ENCODE peak calls at places on chromosomes 16 and 17, in nine cellular contexts. One of them, this sample, is unnamed.

GRCh38 chr17:77607606-77608005 is 350.9 kb upstream of the TNRC6C start:
- DNase-seq in GM19239: no peak
- DNase-seq in CD4-positive, alpha-beta T cell: no peak
- DNase-seq in amygdala: no peak
- DNase-seq in PC-3: no peak
- DNase-seq in choroid plexus epithelial cell: no peak
- DNase-seq in RWPE2: peak
- DNase-seq in GM12865: no peak
- DNase-seq in DMS 273 treated with DMSO at 0.1 percent for 48 hours: no peak
- DNase-seq in this sample: no peak

GRCh38 chr17:63537991-63538692 is 12.1 kb upstream of the DCAF7 start:
- DNase-seq in GM19239: no peak
- DNase-seq in amygdala: no peak
- DNase-seq in choroid plexus epithelial cell: no peak
- DNase-seq in CD4-positive, alpha-beta T cell: no peak
- DNase-seq in DMS 273 treated with DMSO at 0.1 percent for 48 hours: no peak
- DNase-seq in PC-3: no peak
- DNase-seq in RWPE2: peak
- DNase-seq in GM12865: no peak
- DNase-seq in this sample: no peak

GRCh38 chr17:48605991-48606891 is 1.5 kb upstream of the HOXB6 start:
- DNase-seq in GM19239: no peak
- DNase-seq in RWPE2: no peak
- DNase-seq in amygdala: no peak
- DNase-seq in DMS 273 treated with DMSO at 0.1 percent for 48 hours: no peak
- DNase-seq in choroid plexus epithelial cell: no peak
- DNase-seq in PC-3: no peak
- DNase-seq in GM12865: no peak
- DNase-seq in CD4-positive, alpha-beta T cell: no peak
- DNase-seq in this sample: no peak

GRCh38 chr17:59073972-59074371 is 32.7 kb downstream of the TRIM37 start:
- DNase-seq in PC-3: no peak
- DNase-seq in DMS 273 treated with DMSO at 0.1 percent for 48 hours: no peak
- DNase-seq in amygdala: no peak
- DNase-seq in RWPE2: no peak
- DNase-seq in GM12865: no peak
- DNase-seq in choroid plexus epithelial cell: no peak
- DNase-seq in CD4-positive, alpha-beta T cell: no peak
- DNase-seq in GM19239: no peak
- DNase-seq in this sample: no peak

GRCh38 chr17:57295526-57296023 is 39.3 kb downstream of the MSI2 start:
- DNase-seq in DMS 273 treated with DMSO at 0.1 percent for 48 hours: peak
- DNase-seq in GM19239: no peak
- DNase-seq in amygdala: no peak
- DNase-seq in CD4-positive, alpha-beta T cell: no peak
- DNase-seq in RWPE2: no peak
- DNase-seq in GM12865: no peak
- DNase-seq in PC-3: peak
- DNase-seq in choroid plexus epithelial cell: peak
- DNase-seq in this sample: no peak

GRCh38 chr16:51621610-51622009 is 470.5 kb upstream of the SALL1 start:
- DNase-seq in GM12865: no peak
- DNase-seq in amygdala: no peak
- DNase-seq in RWPE2: no peak
- DNase-seq in GM19239: no peak
- DNase-seq in PC-3: no peak
- DNase-seq in CD4-positive, alpha-beta T cell: no peak
- DNase-seq in DMS 273 treated with DMSO at 0.1 percent for 48 hours: no peak
- DNase-seq in choroid plexus epithelial cell: no peak
- DNase-seq in this sample: no peak

GRCh38 chr16:67886387-67886786 is 1.7 kb downstream of the NRN1L start:
- DNase-seq in PC-3: no peak
- DNase-seq in choroid plexus epithelial cell: no peak
- DNase-seq in GM12865: no peak
- DNase-seq in RWPE2: no peak
- DNase-seq in GM19239: no peak
- DNase-seq in amygdala: no peak
- DNase-seq in DMS 273 treated with DMSO at 0.1 percent for 48 hours: no peak
- DNase-seq in CD4-positive, alpha-beta T cell: no peak
- DNase-seq in this sample: no peak

GRCh38 chr16:75497558-75497957 is 2.3 kb upstream of the CHST6 start:
- DNase-seq in RWPE2: no peak
- DNase-seq in DMS 273 treated with DMSO at 0.1 percent for 48 hours: peak
- DNase-seq in PC-3: no peak
- DNase-seq in GM12865: no peak
- DNase-seq in GM19239: no peak
- DNase-seq in amygdala: peak
- DNase-seq in CD4-positive, alpha-beta T cell: no peak
- DNase-seq in choroid plexus epithelial cell: no peak
- DNase-seq in this sample: no peak

GRCh38 chr16:68374251-68374805 is 63.5 kb downstream of the PRMT7 start:
- DNase-seq in choroid plexus epithelial cell: no peak
- DNase-seq in DMS 273 treated with DMSO at 0.1 percent for 48 hours: no peak
- DNase-seq in RWPE2: no peak
- DNase-seq in PC-3: no peak
- DNase-seq in amygdala: no peak
- DNase-seq in CD4-positive, alpha-beta T cell: no peak
- DNase-seq in GM19239: no peak
- DNase-seq in GM12865: no peak
- DNase-seq in this sample: no peak

GRCh38 chr17:32854834-32855389 is 22.0 kb downstream of the MYO1D start:
- DNase-seq in DMS 273 treated with DMSO at 0.1 percent for 48 hours: no peak
- DNase-seq in choroid plexus epithelial cell: no peak
- DNase-seq in amygdala: no peak
- DNase-seq in CD4-positive, alpha-beta T cell: no peak
- DNase-seq in PC-3: peak
- DNase-seq in GM12865: no peak
- DNase-seq in RWPE2: no peak
- DNase-seq in GM19239: no peak
- DNase-seq in this sample: no peak

GRCh38 chr16:70706948-70707465 is 21.2 kb upstream of the MTSS2 start:
- DNase-seq in DMS 273 treated with DMSO at 0.1 percent for 48 hours: no peak
- DNase-seq in RWPE2: no peak
- DNase-seq in choroid plexus epithelial cell: peak
- DNase-seq in CD4-positive, alpha-beta T cell: no peak
- DNase-seq in PC-3: peak
- DNase-seq in GM19239: no peak
- DNase-seq in GM12865: no peak
- DNase-seq in amygdala: peak
- DNase-seq in this sample: no peak

GRCh38 chr17:74307984-74308773 is 17.8 kb upstream of the KIF19 start:
- DNase-seq in RWPE2: no peak
- DNase-seq in CD4-positive, alpha-beta T cell: no peak
- DNase-seq in choroid plexus epithelial cell: no peak
- DNase-seq in DMS 273 treated with DMSO at 0.1 percent for 48 hours: no peak
- DNase-seq in GM12865: no peak
- DNase-seq in PC-3: no peak
- DNase-seq in amygdala: no peak
- DNase-seq in GM19239: no peak
- DNase-seq in this sample: no peak

GRCh38 chr16:86924537-86924936 is 346.2 kb downstream of the FOXL1 start:
- DNase-seq in amygdala: no peak
- DNase-seq in DMS 273 treated with DMSO at 0.1 percent for 48 hours: no peak
- DNase-seq in CD4-positive, alpha-beta T cell: no peak
- DNase-seq in choroid plexus epithelial cell: no peak
- DNase-seq in GM12865: no peak
- DNase-seq in RWPE2: no peak
- DNase-seq in PC-3: peak
- DNase-seq in GM19239: no peak
- DNase-seq in this sample: no peak

GRCh38 chr17:31900877-31901276 is 631 bp downstream of the UTP6 start:
- DNase-seq in CD4-positive, alpha-beta T cell: no peak
- DNase-seq in DMS 273 treated with DMSO at 0.1 percent for 48 hours: no peak
- DNase-seq in RWPE2: no peak
- DNase-seq in PC-3: peak
- DNase-seq in GM19239: no peak
- DNase-seq in GM12865: peak
- DNase-seq in amygdala: no peak
- DNase-seq in choroid plexus epithelial cell: peak
- DNase-seq in this sample: no peak

GRCh38 chr16:48687421-48688038 is 77.5 kb upstream of the N4BP1 start:
- DNase-seq in CD4-positive, alpha-beta T cell: no peak
- DNase-seq in amygdala: peak
- DNase-seq in GM12865: peak
- DNase-seq in RWPE2: no peak
- DNase-seq in DMS 273 treated with DMSO at 0.1 percent for 48 hours: peak
- DNase-seq in PC-3: peak
- DNase-seq in GM19239: peak
- DNase-seq in choroid plexus epithelial cell: peak
- DNase-seq in this sample: no peak

GRCh38 chr16:88010971-88011483 is 59.8 kb downstream of the BANP start:
- DNase-seq in amygdala: no peak
- DNase-seq in PC-3: no peak
- DNase-seq in RWPE2: no peak
- DNase-seq in GM19239: no peak
- DNase-seq in GM12865: no peak
- DNase-seq in CD4-positive, alpha-beta T cell: no peak
- DNase-seq in choroid plexus epithelial cell: no peak
- DNase-seq in DMS 273 treated with DMSO at 0.1 percent for 48 hours: no peak
- DNase-seq in this sample: no peak

GRCh38 chr17:60604686-60605334 is 4.8 kb downstream of the PPM1D start:
- DNase-seq in choroid plexus epithelial cell: peak
- DNase-seq in RWPE2: no peak
- DNase-seq in amygdala: no peak
- DNase-seq in PC-3: peak
- DNase-seq in GM12865: no peak
- DNase-seq in GM19239: no peak
- DNase-seq in DMS 273 treated with DMSO at 0.1 percent for 48 hours: peak
- DNase-seq in CD4-positive, alpha-beta T cell: no peak
- DNase-seq in this sample: no peak

GRCh38 chr16:27458987-27459688 is 57.2 kb downstream of the IL21R start:
- DNase-seq in GM19239: no peak
- DNase-seq in RWPE2: no peak
- DNase-seq in DMS 273 treated with DMSO at 0.1 percent for 48 hours: no peak
- DNase-seq in CD4-positive, alpha-beta T cell: no peak
- DNase-seq in amygdala: no peak
- DNase-seq in GM12865: no peak
- DNase-seq in choroid plexus epithelial cell: no peak
- DNase-seq in PC-3: no peak
- DNase-seq in this sample: no peak

GRCh38 chr17:7018331-7018964 is 4.4 kb upstream of the BCL6B start:
- DNase-seq in choroid plexus epithelial cell: no peak
- DNase-seq in GM12865: no peak
- DNase-seq in DMS 273 treated with DMSO at 0.1 percent for 48 hours: no peak
- DNase-seq in GM19239: no peak
- DNase-seq in amygdala: peak
- DNase-seq in PC-3: no peak
- DNase-seq in RWPE2: no peak
- DNase-seq in CD4-positive, alpha-beta T cell: no peak
- DNase-seq in this sample: peak

GRCh38 chr16:57751539-57752202 is 16.1 kb downstream of the KATNB1 start:
- DNase-seq in PC-3: no peak
- DNase-seq in GM12865: no peak
- DNase-seq in CD4-positive, alpha-beta T cell: no peak
- DNase-seq in amygdala: no peak
- DNase-seq in DMS 273 treated with DMSO at 0.1 percent for 48 hours: no peak
- DNase-seq in choroid plexus epithelial cell: no peak
- DNase-seq in RWPE2: no peak
- DNase-seq in GM19239: no peak
- DNase-seq in this sample: no peak

GRCh38 chr17:33647976-33648375 is 354.9 kb upstream of the ASIC2 start:
- DNase-seq in amygdala: peak
- DNase-seq in GM12865: peak
- DNase-seq in RWPE2: no peak
- DNase-seq in PC-3: no peak
- DNase-seq in CD4-positive, alpha-beta T cell: no peak
- DNase-seq in GM19239: no peak
- DNase-seq in choroid plexus epithelial cell: peak
- DNase-seq in DMS 273 treated with DMSO at 0.1 percent for 48 hours: no peak
- DNase-seq in this sample: no peak

GRCh38 chr17:82097187-82097918 is 683 bp downstream of the FASN start:
- DNase-seq in amygdala: no peak
- DNase-seq in DMS 273 treated with DMSO at 0.1 percent for 48 hours: no peak
- DNase-seq in GM12865: peak
- DNase-seq in choroid plexus epithelial cell: peak
- DNase-seq in PC-3: peak
- DNase-seq in CD4-positive, alpha-beta T cell: peak
- DNase-seq in RWPE2: no peak
- DNase-seq in GM19239: peak
- DNase-seq in this sample: no peak

GRCh38 chr16:22304411-22304810 is 7.2 kb downstream of the POLR3E start:
- DNase-seq in amygdala: no peak
- DNase-seq in choroid plexus epithelial cell: no peak
- DNase-seq in PC-3: no peak
- DNase-seq in GM19239: no peak
- DNase-seq in RWPE2: no peak
- DNase-seq in DMS 273 treated with DMSO at 0.1 percent for 48 hours: no peak
- DNase-seq in CD4-positive, alpha-beta T cell: no peak
- DNase-seq in GM12865: no peak
- DNase-seq in this sample: no peak

GRCh38 chr17:70184770-70185169 is 15.4 kb downstream of the KCNJ2 start:
- DNase-seq in RWPE2: no peak
- DNase-seq in GM19239: no peak
- DNase-seq in choroid plexus epithelial cell: peak
- DNase-seq in CD4-positive, alpha-beta T cell: no peak
- DNase-seq in amygdala: no peak
- DNase-seq in GM12865: no peak
- DNase-seq in PC-3: peak
- DNase-seq in DMS 273 treated with DMSO at 0.1 percent for 48 hours: no peak
- DNase-seq in this sample: no peak

GRCh38 chr17:80529904-80530292 is 14.7 kb upstream of the RPTOR start:
- DNase-seq in amygdala: no peak
- DNase-seq in GM12865: no peak
- DNase-seq in choroid plexus epithelial cell: no peak
- DNase-seq in RWPE2: no peak
- DNase-seq in GM19239: no peak
- DNase-seq in DMS 273 treated with DMSO at 0.1 percent for 48 hours: no peak
- DNase-seq in PC-3: no peak
- DNase-seq in CD4-positive, alpha-beta T cell: no peak
- DNase-seq in this sample: no peak

GRCh38 chr17:40450175-40450574 is 6.9 kb downstream of the IGFBP4 start:
- DNase-seq in RWPE2: no peak
- DNase-seq in amygdala: no peak
- DNase-seq in GM19239: peak
- DNase-seq in GM12865: peak
- DNase-seq in choroid plexus epithelial cell: peak
- DNase-seq in CD4-positive, alpha-beta T cell: peak
- DNase-seq in PC-3: peak
- DNase-seq in DMS 273 treated with DMSO at 0.1 percent for 48 hours: no peak
- DNase-seq in this sample: no peak

GRCh38 chr16:67233596-67233995 is 6.7 kb downstream of the TMEM208 start:
- DNase-seq in GM12865: no peak
- DNase-seq in RWPE2: no peak
- DNase-seq in DMS 273 treated with DMSO at 0.1 percent for 48 hours: no peak
- DNase-seq in amygdala: no peak
- DNase-seq in choroid plexus epithelial cell: no peak
- DNase-seq in CD4-positive, alpha-beta T cell: no peak
- DNase-seq in GM19239: no peak
- DNase-seq in PC-3: no peak
- DNase-seq in this sample: no peak

This sample was measured in substantia nigra.